ENCODE peak calls at places on chromosomes 3 and 15, in five cellular contexts. One of them, this sample, is unnamed.

GRCh38 chr3:112056451-112056929 is 22.0 kb downstream of the TMPRSS7 start:
- DNase-seq in activated CD4-positive, CD25-positive, alpha-beta regulatory T cell: no peak
- DNase-seq in foreskin melanocyte: no peak
- DNase-seq in AG09309: peak
- DNase-seq in nephron progenitor cell: no peak
- DNase-seq in this sample: no peak

GRCh38 chr15:34927726-34928125 is 41.8 kb downstream of the AQR start:
- DNase-seq in activated CD4-positive, CD25-positive, alpha-beta regulatory T cell: no peak
- DNase-seq in foreskin melanocyte: peak
- DNase-seq in AG09309: no peak
- DNase-seq in nephron progenitor cell: no peak
- DNase-seq in this sample: no peak

GRCh38 chr3:177220136-177220974 is 23.1 kb upstream of the TBL1XR1 start:
- DNase-seq in activated CD4-positive, CD25-positive, alpha-beta regulatory T cell: no peak
- DNase-seq in foreskin melanocyte: no peak
- DNase-seq in AG09309: no peak
- DNase-seq in nephron progenitor cell: no peak
- DNase-seq in this sample: no peak

GRCh38 chr3:17044844-17045243 is 160.1 kb downstream of the PLCL2 start:
- DNase-seq in activated CD4-positive, CD25-positive, alpha-beta regulatory T cell: no peak
- DNase-seq in foreskin melanocyte: no peak
- DNase-seq in AG09309: no peak
- DNase-seq in nephron progenitor cell: no peak
- DNase-seq in this sample: no peak

GRCh38 chr15:62067448-62068044 is 769 bp downstream of the C2CD4A start:
- DNase-seq in activated CD4-positive, CD25-positive, alpha-beta regulatory T cell: no peak
- DNase-seq in foreskin melanocyte: no peak
- DNase-seq in AG09309: no peak
- DNase-seq in nephron progenitor cell: peak
- DNase-seq in this sample: peak

GRCh38 chr3:24101676-24102168 is 156.6 kb downstream of the NR1D2 start:
- DNase-seq in activated CD4-positive, CD25-positive, alpha-beta regulatory T cell: no peak
- DNase-seq in foreskin melanocyte: no peak
- DNase-seq in AG09309: no peak
- DNase-seq in nephron progenitor cell: no peak
- DNase-seq in this sample: no peak

GRCh38 chr3:188941103-188941502 is 230.7 kb upstream of the TPRG1 start:
- DNase-seq in activated CD4-positive, CD25-positive, alpha-beta regulatory T cell: no peak
- DNase-seq in foreskin melanocyte: no peak
- DNase-seq in AG09309: no peak
- DNase-seq in nephron progenitor cell: no peak
- DNase-seq in this sample: no peak

GRCh38 chr15:58865420-58865880 is 68.0 kb downstream of the SLTM start:
- DNase-seq in activated CD4-positive, CD25-positive, alpha-beta regulatory T cell: no peak
- DNase-seq in foreskin melanocyte: no peak
- DNase-seq in AG09309: no peak
- DNase-seq in nephron progenitor cell: no peak
- DNase-seq in this sample: no peak

GRCh38 chr3:142165194-142165593 is 15.8 kb upstream of the TFDP2 start:
- DNase-seq in activated CD4-positive, CD25-positive, alpha-beta regulatory T cell: no peak
- DNase-seq in foreskin melanocyte: no peak
- DNase-seq in AG09309: no peak
- DNase-seq in nephron progenitor cell: no peak
- DNase-seq in this sample: no peak

GRCh38 chr15:47466357-47466756 is 250.9 kb upstream of the SEMA6D start:
- DNase-seq in activated CD4-positive, CD25-positive, alpha-beta regulatory T cell: no peak
- DNase-seq in foreskin melanocyte: no peak
- DNase-seq in AG09309: no peak
- DNase-seq in nephron progenitor cell: no peak
- DNase-seq in this sample: no peak

GRCh38 chr3:104870276-104870675 is 496.4 kb upstream of the ALCAM start:
- DNase-seq in activated CD4-positive, CD25-positive, alpha-beta regulatory T cell: no peak
- DNase-seq in foreskin melanocyte: no peak
- DNase-seq in AG09309: no peak
- DNase-seq in nephron progenitor cell: no peak
- DNase-seq in this sample: no peak

GRCh38 chr15:41150279-41150678 is 34.2 kb upstream of the INO80 start:
- DNase-seq in activated CD4-positive, CD25-positive, alpha-beta regulatory T cell: no peak
- DNase-seq in foreskin melanocyte: no peak
- DNase-seq in AG09309: no peak
- DNase-seq in nephron progenitor cell: no peak
- DNase-seq in this sample: no peak

GRCh38 chr3:133038731-133039398 is 674 bp downstream of the TMEM108 start:
- DNase-seq in activated CD4-positive, CD25-positive, alpha-beta regulatory T cell: no peak
- DNase-seq in foreskin melanocyte: no peak
- DNase-seq in AG09309: no peak
- DNase-seq in nephron progenitor cell: peak
- DNase-seq in this sample: no peak

GRCh38 chr3:194265505-194265892 is 85.6 kb downstream of the CPN2 start:
- DNase-seq in activated CD4-positive, CD25-positive, alpha-beta regulatory T cell: no peak
- DNase-seq in foreskin melanocyte: no peak
- DNase-seq in AG09309: peak
- DNase-seq in nephron progenitor cell: no peak
- DNase-seq in this sample: no peak

GRCh38 chr3:52452570-52453221 is 1.1 kb downstream of the TNNC1 start:
- DNase-seq in activated CD4-positive, CD25-positive, alpha-beta regulatory T cell: no peak
- DNase-seq in foreskin melanocyte: no peak
- DNase-seq in AG09309: no peak
- DNase-seq in nephron progenitor cell: no peak
- DNase-seq in this sample: no peak

GRCh38 chr3:134677196-134677986 is 26.6 kb upstream of the KY start:
- DNase-seq in activated CD4-positive, CD25-positive, alpha-beta regulatory T cell: no peak
- DNase-seq in foreskin melanocyte: no peak
- DNase-seq in AG09309: no peak
- DNase-seq in nephron progenitor cell: peak
- DNase-seq in this sample: no peak

GRCh38 chr3:49803464-49804140 is 541 bp downstream of the INKA1 start:
- DNase-seq in activated CD4-positive, CD25-positive, alpha-beta regulatory T cell: peak
- DNase-seq in foreskin melanocyte: no peak
- DNase-seq in AG09309: no peak
- DNase-seq in nephron progenitor cell: peak
- DNase-seq in this sample: no peak

GRCh38 chr15:64112904-64113303 is 17.1 kb downstream of the SNX1 start:
- DNase-seq in activated CD4-positive, CD25-positive, alpha-beta regulatory T cell: no peak
- DNase-seq in foreskin melanocyte: no peak
- DNase-seq in AG09309: peak
- DNase-seq in nephron progenitor cell: no peak
- DNase-seq in this sample: no peak

GRCh38 chr15:96692826-96693225 is 362.3 kb downstream of the NR2F2 start:
- DNase-seq in activated CD4-positive, CD25-positive, alpha-beta regulatory T cell: no peak
- DNase-seq in foreskin melanocyte: no peak
- DNase-seq in AG09309: no peak
- DNase-seq in nephron progenitor cell: peak
- DNase-seq in this sample: peak

GRCh38 chr3:175777495-175777894 is 918.4 kb downstream of the NAALADL2 start:
- DNase-seq in activated CD4-positive, CD25-positive, alpha-beta regulatory T cell: no peak
- DNase-seq in foreskin melanocyte: no peak
- DNase-seq in AG09309: peak
- DNase-seq in nephron progenitor cell: no peak
- DNase-seq in this sample: no peak

This sample was measured in NCI-H1930.